ENCODE peak calls at places on chromosomes 1 and 21, in six cellular contexts. I is iris pigment epithelial cell, P is frontal cortex, C is NCI-H1092, W is psoas muscle, M is neural crest cell. U is an unnamed sample.

GRCh38 chr21:36203603-36203889 is 46.9 kb downstream of the DOP1B start:
- DNase-seq in I (peak; percentile 91), P (peak; percentile 35), C (no peak), W (no peak), M (no peak), U (no peak)

GRCh38 chr1:38570576-38570975 is 289.0 kb downstream of the RRAGC start:
- DNase-seq in I (no peak), P (no peak), C (no peak), W (no peak), M (no peak), U (no peak)

GRCh38 chr1:53122194-53122846 is 20.1 kb downstream of the SLC1A7 start:
- DNase-seq in I (peak; percentile 51), P (no peak), C (no peak), W (peak; percentile 82), M (no peak), U (no peak)

GRCh38 chr1:228279011-228279721 is 71.3 kb downstream of the OBSCN start:
- DNase-seq in I (no peak), P (no peak), C (no peak), W (no peak), M (no peak), U (no peak)

GRCh38 chr21:24045775-24046215 is 1561.5 kb downstream of the MRPL39 start:
- DNase-seq in I (peak; percentile 92), P (peak; percentile 33), C (peak; percentile 49), W (peak; percentile 72), M (peak; percentile 1), U (peak; percentile 80)

GRCh38 chr1:212293579-212293978 is 8.4 kb downstream of the PPP2R5A start:
- DNase-seq in I (peak; percentile 20), P (no peak), C (no peak), W (no peak), M (no peak), U (no peak)

GRCh38 chr1:152880907-152881306 is 2.8 kb downstream of the SMCP start:
- DNase-seq in I (no peak), P (no peak), C (no peak), W (no peak), M (no peak), U (no peak)

GRCh38 chr1:37948841-37949240 is 2.0 kb upstream of the INPP5B start:
- DNase-seq in I (no peak), P (no peak), C (no peak), W (peak; percentile 21), M (no peak), U (no peak)

GRCh38 chr1:154973344-154974085 is 966 bp upstream of the CKS1B start:
- DNase-seq in I (peak; percentile 98), P (peak; percentile 73), C (peak; percentile 90), W (peak; percentile 98), M (peak; percentile 93), U (peak; percentile 99)

GRCh38 chr1:101238041-101238515 is 1.3 kb downstream of the S1PR1 start:
- DNase-seq in I (peak; percentile 17), P (no peak), C (no peak), W (no peak), M (no peak), U (no peak)

GRCh38 chr1:201172999-201173610 is 17.5 kb upstream of the IGFN1 start:
- DNase-seq in I (peak; percentile 66), P (no peak), C (no peak), W (peak; percentile 76), M (no peak), U (no peak)